ENCODE peak calls at places on chromosomes 7 and 10, in ten cellular contexts. One of them, this sample, is unnamed.

GRCh38 chr10:96390460-96390864 is 31.7 kb upstream of the OPALIN start:
- DNase-seq in Kasumi-1: no peak
- DNase-seq in DMS153: no peak
- DNase-seq in fibroblast of mammary gland: no peak
- DNase-seq in epithelial cell of esophagus: no peak
- DNase-seq in activated CD4-positive, alpha-beta T cell treated with anti-CD3 and anti-CD28 coated beads, Interleukin-2, amount 10 ng/mL, durations not matched to agents 7 days and 5 days: no peak
- DNase-seq in GM06990: no peak
- DNase-seq in fibroblast of lung: no peak
- DNase-seq in T47D: peak
- DNase-seq in mesothelial cell of epicardium: no peak
- DNase-seq in this sample: no peak

GRCh38 chr7:70776627-70777101 is 355.3 kb upstream of the GALNT17 start:
- DNase-seq in Kasumi-1: no peak
- DNase-seq in DMS153: no peak
- DNase-seq in fibroblast of mammary gland: peak
- DNase-seq in epithelial cell of esophagus: no peak
- DNase-seq in activated CD4-positive, alpha-beta T cell treated with anti-CD3 and anti-CD28 coated beads, Interleukin-2, amount 10 ng/mL, durations not matched to agents 7 days and 5 days: peak
- DNase-seq in GM06990: no peak
- DNase-seq in fibroblast of lung: no peak
- DNase-seq in T47D: no peak
- DNase-seq in mesothelial cell of epicardium: no peak
- DNase-seq in this sample: no peak

GRCh38 chr7:135685306-135686084 is 23.2 kb downstream of the STMP1 start:
- DNase-seq in Kasumi-1: no peak
- DNase-seq in DMS153: no peak
- DNase-seq in fibroblast of mammary gland: no peak
- DNase-seq in epithelial cell of esophagus: peak
- DNase-seq in activated CD4-positive, alpha-beta T cell treated with anti-CD3 and anti-CD28 coated beads, Interleukin-2, amount 10 ng/mL, durations not matched to agents 7 days and 5 days: no peak
- DNase-seq in GM06990: no peak
- DNase-seq in fibroblast of lung: no peak
- DNase-seq in T47D: no peak
- DNase-seq in mesothelial cell of epicardium: no peak
- DNase-seq in this sample: no peak

GRCh38 chr7:116786791-116787443 is 75.5 kb upstream of the CAPZA2 start:
- DNase-seq in Kasumi-1: peak
- DNase-seq in DMS153: peak
- DNase-seq in fibroblast of mammary gland: peak
- DNase-seq in epithelial cell of esophagus: peak
- DNase-seq in activated CD4-positive, alpha-beta T cell treated with anti-CD3 and anti-CD28 coated beads, Interleukin-2, amount 10 ng/mL, durations not matched to agents 7 days and 5 days: peak
- DNase-seq in GM06990: peak
- DNase-seq in fibroblast of lung: peak
- DNase-seq in T47D: peak
- DNase-seq in mesothelial cell of epicardium: no peak
- DNase-seq in this sample: no peak

GRCh38 chr7:125430013-125430412 is 500.4 kb upstream of the POT1 start:
- DNase-seq in Kasumi-1: no peak
- DNase-seq in DMS153: no peak
- DNase-seq in fibroblast of mammary gland: no peak
- DNase-seq in epithelial cell of esophagus: no peak
- DNase-seq in activated CD4-positive, alpha-beta T cell treated with anti-CD3 and anti-CD28 coated beads, Interleukin-2, amount 10 ng/mL, durations not matched to agents 7 days and 5 days: no peak
- DNase-seq in GM06990: no peak
- DNase-seq in fibroblast of lung: no peak
- DNase-seq in T47D: no peak
- DNase-seq in mesothelial cell of epicardium: no peak
- DNase-seq in this sample: no peak

GRCh38 chr7:71707041-71707440 is 575.1 kb downstream of the GALNT17 start:
- DNase-seq in Kasumi-1: no peak
- DNase-seq in DMS153: no peak
- DNase-seq in fibroblast of mammary gland: no peak
- DNase-seq in epithelial cell of esophagus: no peak
- DNase-seq in activated CD4-positive, alpha-beta T cell treated with anti-CD3 and anti-CD28 coated beads, Interleukin-2, amount 10 ng/mL, durations not matched to agents 7 days and 5 days: no peak
- DNase-seq in GM06990: no peak
- DNase-seq in fibroblast of lung: no peak
- DNase-seq in T47D: no peak
- DNase-seq in mesothelial cell of epicardium: no peak
- DNase-seq in this sample: no peak

GRCh38 chr10:112535432-112536038 is 88.5 kb downstream of the VTI1A start:
- DNase-seq in Kasumi-1: no peak
- DNase-seq in DMS153: no peak
- DNase-seq in fibroblast of mammary gland: no peak
- DNase-seq in epithelial cell of esophagus: no peak
- DNase-seq in activated CD4-positive, alpha-beta T cell treated with anti-CD3 and anti-CD28 coated beads, Interleukin-2, amount 10 ng/mL, durations not matched to agents 7 days and 5 days: no peak
- DNase-seq in GM06990: peak
- DNase-seq in fibroblast of lung: peak
- DNase-seq in T47D: no peak
- DNase-seq in mesothelial cell of epicardium: no peak
- DNase-seq in this sample: no peak

GRCh38 chr7:74083117-74083876 is at the start of gene LIMK1:
- DNase-seq in Kasumi-1: peak
- DNase-seq in DMS153: peak
- DNase-seq in fibroblast of mammary gland: peak
- DNase-seq in epithelial cell of esophagus: peak
- DNase-seq in activated CD4-positive, alpha-beta T cell treated with anti-CD3 and anti-CD28 coated beads, Interleukin-2, amount 10 ng/mL, durations not matched to agents 7 days and 5 days: peak
- DNase-seq in GM06990: peak
- DNase-seq in fibroblast of lung: peak
- DNase-seq in T47D: peak
- DNase-seq in mesothelial cell of epicardium: peak
- DNase-seq in this sample: peak

GRCh38 chr10:15419279-15419874 is 48.3 kb upstream of the FAM171A1 start:
- DNase-seq in Kasumi-1: peak
- DNase-seq in DMS153: no peak
- DNase-seq in fibroblast of mammary gland: peak
- DNase-seq in epithelial cell of esophagus: peak
- DNase-seq in activated CD4-positive, alpha-beta T cell treated with anti-CD3 and anti-CD28 coated beads, Interleukin-2, amount 10 ng/mL, durations not matched to agents 7 days and 5 days: peak
- DNase-seq in GM06990: no peak
- DNase-seq in fibroblast of lung: peak
- DNase-seq in T47D: peak
- DNase-seq in mesothelial cell of epicardium: no peak
- DNase-seq in this sample: peak

GRCh38 chr10:77533887-77534278 is 103.7 kb downstream of the KCNMA1 start:
- DNase-seq in Kasumi-1: no peak
- DNase-seq in DMS153: no peak
- DNase-seq in fibroblast of mammary gland: no peak
- DNase-seq in epithelial cell of esophagus: peak
- DNase-seq in activated CD4-positive, alpha-beta T cell treated with anti-CD3 and anti-CD28 coated beads, Interleukin-2, amount 10 ng/mL, durations not matched to agents 7 days and 5 days: no peak
- DNase-seq in GM06990: no peak
- DNase-seq in fibroblast of lung: no peak
- DNase-seq in T47D: peak
- DNase-seq in mesothelial cell of epicardium: no peak
- DNase-seq in this sample: no peak

GRCh38 chr7:143390098-143390772 is 9.1 kb downstream of the ZYX start:
- DNase-seq in Kasumi-1: no peak
- DNase-seq in DMS153: no peak
- DNase-seq in fibroblast of mammary gland: peak
- DNase-seq in epithelial cell of esophagus: no peak
- DNase-seq in activated CD4-positive, alpha-beta T cell treated with anti-CD3 and anti-CD28 coated beads, Interleukin-2, amount 10 ng/mL, durations not matched to agents 7 days and 5 days: no peak
- DNase-seq in GM06990: no peak
- DNase-seq in fibroblast of lung: no peak
- DNase-seq in T47D: no peak
- DNase-seq in mesothelial cell of epicardium: no peak
- DNase-seq in this sample: no peak

GRCh38 chr10:72254891-72255568 is 18.7 kb upstream of the DDIT4 start:
- DNase-seq in Kasumi-1: peak
- DNase-seq in DMS153: peak
- DNase-seq in fibroblast of mammary gland: peak
- DNase-seq in epithelial cell of esophagus: peak
- DNase-seq in activated CD4-positive, alpha-beta T cell treated with anti-CD3 and anti-CD28 coated beads, Interleukin-2, amount 10 ng/mL, durations not matched to agents 7 days and 5 days: peak
- DNase-seq in GM06990: no peak
- DNase-seq in fibroblast of lung: peak
- DNase-seq in T47D: peak
- DNase-seq in mesothelial cell of epicardium: no peak
- DNase-seq in this sample: peak

GRCh38 chr7:158602041-158602440 is 14.4 kb upstream of the PTPRN2 start:
- DNase-seq in Kasumi-1: no peak
- DNase-seq in DMS153: no peak
- DNase-seq in fibroblast of mammary gland: no peak
- DNase-seq in epithelial cell of esophagus: no peak
- DNase-seq in activated CD4-positive, alpha-beta T cell treated with anti-CD3 and anti-CD28 coated beads, Interleukin-2, amount 10 ng/mL, durations not matched to agents 7 days and 5 days: no peak
- DNase-seq in GM06990: no peak
- DNase-seq in fibroblast of lung: no peak
- DNase-seq in T47D: no peak
- DNase-seq in mesothelial cell of epicardium: no peak
- DNase-seq in this sample: no peak

GRCh38 chr10:28875535-28876208 is 198.4 kb downstream of the BAMBI start:
- DNase-seq in Kasumi-1: no peak
- DNase-seq in DMS153: no peak
- DNase-seq in fibroblast of mammary gland: no peak
- DNase-seq in epithelial cell of esophagus: no peak
- DNase-seq in activated CD4-positive, alpha-beta T cell treated with anti-CD3 and anti-CD28 coated beads, Interleukin-2, amount 10 ng/mL, durations not matched to agents 7 days and 5 days: no peak
- DNase-seq in GM06990: no peak
- DNase-seq in fibroblast of lung: no peak
- DNase-seq in T47D: no peak
- DNase-seq in mesothelial cell of epicardium: no peak
- DNase-seq in this sample: no peak

GRCh38 chr7:19024261-19024660 is 93.2 kb downstream of the TWIST1 start:
- DNase-seq in Kasumi-1: no peak
- DNase-seq in DMS153: no peak
- DNase-seq in fibroblast of mammary gland: peak
- DNase-seq in epithelial cell of esophagus: peak
- DNase-seq in activated CD4-positive, alpha-beta T cell treated with anti-CD3 and anti-CD28 coated beads, Interleukin-2, amount 10 ng/mL, durations not matched to agents 7 days and 5 days: no peak
- DNase-seq in GM06990: no peak
- DNase-seq in fibroblast of lung: peak
- DNase-seq in T47D: no peak
- DNase-seq in mesothelial cell of epicardium: no peak
- DNase-seq in this sample: no peak

GRCh38 chr7:127578036-127578684 is 7.2 kb downstream of the GCC1 start:
- DNase-seq in Kasumi-1: peak
- DNase-seq in DMS153: no peak
- DNase-seq in fibroblast of mammary gland: peak
- DNase-seq in epithelial cell of esophagus: no peak
- DNase-seq in activated CD4-positive, alpha-beta T cell treated with anti-CD3 and anti-CD28 coated beads, Interleukin-2, amount 10 ng/mL, durations not matched to agents 7 days and 5 days: no peak
- DNase-seq in GM06990: no peak
- DNase-seq in fibroblast of lung: peak
- DNase-seq in T47D: no peak
- DNase-seq in mesothelial cell of epicardium: no peak
- DNase-seq in this sample: no peak

GRCh38 chr7:142329062-142329788 is 71.4 kb upstream of the PRSS58 start:
- DNase-seq in Kasumi-1: no peak
- DNase-seq in DMS153: no peak
- DNase-seq in fibroblast of mammary gland: no peak
- DNase-seq in epithelial cell of esophagus: no peak
- DNase-seq in activated CD4-positive, alpha-beta T cell treated with anti-CD3 and anti-CD28 coated beads, Interleukin-2, amount 10 ng/mL, durations not matched to agents 7 days and 5 days: no peak
- DNase-seq in GM06990: no peak
- DNase-seq in fibroblast of lung: no peak
- DNase-seq in T47D: no peak
- DNase-seq in mesothelial cell of epicardium: no peak
- DNase-seq in this sample: no peak

GRCh38 chr10:12547301-12547771 is 198.0 kb downstream of the CAMK1D start:
- DNase-seq in Kasumi-1: no peak
- DNase-seq in DMS153: no peak
- DNase-seq in fibroblast of mammary gland: no peak
- DNase-seq in epithelial cell of esophagus: no peak
- DNase-seq in activated CD4-positive, alpha-beta T cell treated with anti-CD3 and anti-CD28 coated beads, Interleukin-2, amount 10 ng/mL, durations not matched to agents 7 days and 5 days: no peak
- DNase-seq in GM06990: no peak
- DNase-seq in fibroblast of lung: no peak
- DNase-seq in T47D: no peak
- DNase-seq in mesothelial cell of epicardium: no peak
- DNase-seq in this sample: no peak

GRCh38 chr10:99532687-99533495 is at the start of gene NKX2-3:
- DNase-seq in Kasumi-1: no peak
- DNase-seq in DMS153: peak
- DNase-seq in fibroblast of mammary gland: peak
- DNase-seq in epithelial cell of esophagus: no peak
- DNase-seq in activated CD4-positive, alpha-beta T cell treated with anti-CD3 and anti-CD28 coated beads, Interleukin-2, amount 10 ng/mL, durations not matched to agents 7 days and 5 days: no peak
- DNase-seq in GM06990: peak
- DNase-seq in fibroblast of lung: peak
- DNase-seq in T47D: no peak
- DNase-seq in mesothelial cell of epicardium: no peak
- DNase-seq in this sample: peak

GRCh38 chr7:88495901-88496300 is 189.2 kb upstream of the STEAP4 start:
- DNase-seq in Kasumi-1: no peak
- DNase-seq in DMS153: no peak
- DNase-seq in fibroblast of mammary gland: no peak
- DNase-seq in epithelial cell of esophagus: no peak
- DNase-seq in activated CD4-positive, alpha-beta T cell treated with anti-CD3 and anti-CD28 coated beads, Interleukin-2, amount 10 ng/mL, durations not matched to agents 7 days and 5 days: no peak
- DNase-seq in GM06990: no peak
- DNase-seq in fibroblast of lung: no peak
- DNase-seq in T47D: no peak
- DNase-seq in mesothelial cell of epicardium: no peak
- DNase-seq in this sample: no peak

GRCh38 chr7:106071356-106071998 is 40.6 kb downstream of the SYPL1 start:
- DNase-seq in Kasumi-1: peak
- DNase-seq in DMS153: peak
- DNase-seq in fibroblast of mammary gland: no peak
- DNase-seq in epithelial cell of esophagus: peak
- DNase-seq in activated CD4-positive, alpha-beta T cell treated with anti-CD3 and anti-CD28 coated beads, Interleukin-2, amount 10 ng/mL, durations not matched to agents 7 days and 5 days: peak
- DNase-seq in GM06990: peak
- DNase-seq in fibroblast of lung: no peak
- DNase-seq in T47D: peak
- DNase-seq in mesothelial cell of epicardium: no peak
- DNase-seq in this sample: peak

GRCh38 chr10:31515819-31516402 is 196.9 kb downstream of the ZEB1 start:
- DNase-seq in Kasumi-1: no peak
- DNase-seq in DMS153: no peak
- DNase-seq in fibroblast of mammary gland: no peak
- DNase-seq in epithelial cell of esophagus: peak
- DNase-seq in activated CD4-positive, alpha-beta T cell treated with anti-CD3 and anti-CD28 coated beads, Interleukin-2, amount 10 ng/mL, durations not matched to agents 7 days and 5 days: no peak
- DNase-seq in GM06990: no peak
- DNase-seq in fibroblast of lung: peak
- DNase-seq in T47D: no peak
- DNase-seq in mesothelial cell of epicardium: no peak
- DNase-seq in this sample: no peak

GRCh38 chr10:97025613-97026242 is 160.0 kb downstream of the SLIT1 start:
- DNase-seq in Kasumi-1: peak
- DNase-seq in DMS153: no peak
- DNase-seq in fibroblast of mammary gland: peak
- DNase-seq in epithelial cell of esophagus: peak
- DNase-seq in activated CD4-positive, alpha-beta T cell treated with anti-CD3 and anti-CD28 coated beads, Interleukin-2, amount 10 ng/mL, durations not matched to agents 7 days and 5 days: peak
- DNase-seq in GM06990: no peak
- DNase-seq in fibroblast of lung: peak
- DNase-seq in T47D: peak
- DNase-seq in mesothelial cell of epicardium: no peak
- DNase-seq in this sample: peak

GRCh38 chr10:12687996-12688395 is 313.5 kb downstream of the CCDC3 start:
- DNase-seq in Kasumi-1: no peak
- DNase-seq in DMS153: no peak
- DNase-seq in fibroblast of mammary gland: no peak
- DNase-seq in epithelial cell of esophagus: peak
- DNase-seq in activated CD4-positive, alpha-beta T cell treated with anti-CD3 and anti-CD28 coated beads, Interleukin-2, amount 10 ng/mL, durations not matched to agents 7 days and 5 days: no peak
- DNase-seq in GM06990: no peak
- DNase-seq in fibroblast of lung: no peak
- DNase-seq in T47D: no peak
- DNase-seq in mesothelial cell of epicardium: no peak
- DNase-seq in this sample: no peak

GRCh38 chr7:16646427-16647081 is 573 bp downstream of the BZW2 start:
- DNase-seq in Kasumi-1: peak
- DNase-seq in DMS153: no peak
- DNase-seq in fibroblast of mammary gland: no peak
- DNase-seq in epithelial cell of esophagus: peak
- DNase-seq in activated CD4-positive, alpha-beta T cell treated with anti-CD3 and anti-CD28 coated beads, Interleukin-2, amount 10 ng/mL, durations not matched to agents 7 days and 5 days: peak
- DNase-seq in GM06990: no peak
- DNase-seq in fibroblast of lung: peak
- DNase-seq in T47D: peak
- DNase-seq in mesothelial cell of epicardium: no peak
- DNase-seq in this sample: peak

GRCh38 chr10:114408968-114409444 is 4.7 kb upstream of the AFAP1L2 start:
- DNase-seq in Kasumi-1: peak
- DNase-seq in DMS153: no peak
- DNase-seq in fibroblast of mammary gland: peak
- DNase-seq in epithelial cell of esophagus: peak
- DNase-seq in activated CD4-positive, alpha-beta T cell treated with anti-CD3 and anti-CD28 coated beads, Interleukin-2, amount 10 ng/mL, durations not matched to agents 7 days and 5 days: no peak
- DNase-seq in GM06990: no peak
- DNase-seq in fibroblast of lung: no peak
- DNase-seq in T47D: no peak
- DNase-seq in mesothelial cell of epicardium: no peak
- DNase-seq in this sample: no peak

GRCh38 chr7:95213148-95213547 is 111.2 kb downstream of the PON1 start:
- DNase-seq in Kasumi-1: no peak
- DNase-seq in DMS153: no peak
- DNase-seq in fibroblast of mammary gland: peak
- DNase-seq in epithelial cell of esophagus: no peak
- DNase-seq in activated CD4-positive, alpha-beta T cell treated with anti-CD3 and anti-CD28 coated beads, Interleukin-2, amount 10 ng/mL, durations not matched to agents 7 days and 5 days: no peak
- DNase-seq in GM06990: no peak
- DNase-seq in fibroblast of lung: no peak
- DNase-seq in T47D: no peak
- DNase-seq in mesothelial cell of epicardium: no peak
- DNase-seq in this sample: no peak

GRCh38 chr7:137983308-137984008 is 18.4 kb downstream of the CREB3L2 start:
- DNase-seq in Kasumi-1: no peak
- DNase-seq in DMS153: no peak
- DNase-seq in fibroblast of mammary gland: no peak
- DNase-seq in epithelial cell of esophagus: no peak
- DNase-seq in activated CD4-positive, alpha-beta T cell treated with anti-CD3 and anti-CD28 coated beads, Interleukin-2, amount 10 ng/mL, durations not matched to agents 7 days and 5 days: no peak
- DNase-seq in GM06990: no peak
- DNase-seq in fibroblast of lung: no peak
- DNase-seq in T47D: no peak
- DNase-seq in mesothelial cell of epicardium: no peak
- DNase-seq in this sample: no peak

This sample was measured in colonic mucosa.